ENCODE peak calls at places on chromosomes 12 and 14, in nine cellular contexts. One of them, this sample, is unnamed.

GRCh38 chr12:157644-158043 is 56.3 kb downstream of the SLC6A12 start:
- DNase-seq in CD8-positive, alpha-beta memory T cell: no peak
- DNase-seq in heart left ventricle: no peak
- DNase-seq in A549: no peak
- DNase-seq in endothelial cell of umbilical vein: no peak
- DNase-seq in cardiac muscle cell: no peak
- DNase-seq in brain microvascular endothelial cell: no peak
- DNase-seq in CD8-positive, alpha-beta T cell: no peak
- DNase-seq in Panc1: no peak
- DNase-seq in this sample: no peak

GRCh38 chr14:89351958-89352404 is 65.1 kb downstream of the FOXN3 start:
- DNase-seq in heart left ventricle: no peak
- DNase-seq in brain microvascular endothelial cell: no peak
- DNase-seq in A549: no peak
- DNase-seq in Panc1: no peak
- DNase-seq in cardiac muscle cell: no peak
- DNase-seq in CD8-positive, alpha-beta T cell: no peak
- DNase-seq in endothelial cell of umbilical vein: peak; percentile 41
- DNase-seq in CD8-positive, alpha-beta memory T cell: no peak
- DNase-seq in this sample: no peak

GRCh38 chr14:89866458-89866857 is 88.1 kb downstream of the EFCAB11 start:
- DNase-seq in Panc1: no peak
- DNase-seq in heart left ventricle: no peak
- DNase-seq in CD8-positive, alpha-beta T cell: no peak
- DNase-seq in cardiac muscle cell: no peak
- DNase-seq in A549: no peak
- DNase-seq in brain microvascular endothelial cell: no peak
- DNase-seq in endothelial cell of umbilical vein: no peak
- DNase-seq in CD8-positive, alpha-beta memory T cell: no peak
- DNase-seq in this sample: no peak

GRCh38 chr12:68317047-68317667 is 15.0 kb downstream of the MDM1 start:
- DNase-seq in CD8-positive, alpha-beta memory T cell: peak; percentile 47
- DNase-seq in heart left ventricle: no peak
- DNase-seq in endothelial cell of umbilical vein: peak; percentile 49
- DNase-seq in brain microvascular endothelial cell: no peak
- DNase-seq in cardiac muscle cell: peak; percentile 58
- DNase-seq in A549: peak; percentile 31
- DNase-seq in Panc1: no peak
- DNase-seq in CD8-positive, alpha-beta T cell: peak; percentile 55
- DNase-seq in this sample: no peak

GRCh38 chr14:34684578-34684977 is 29.8 kb downstream of the CFL2 start:
- DNase-seq in brain microvascular endothelial cell: no peak
- DNase-seq in CD8-positive, alpha-beta T cell: no peak
- DNase-seq in A549: no peak
- DNase-seq in endothelial cell of umbilical vein: no peak
- DNase-seq in Panc1: no peak
- DNase-seq in cardiac muscle cell: no peak
- DNase-seq in heart left ventricle: no peak
- DNase-seq in CD8-positive, alpha-beta memory T cell: no peak
- DNase-seq in this sample: no peak

GRCh38 chr14:62709773-62710172 is 335.5 kb downstream of the KCNH5 start:
- DNase-seq in endothelial cell of umbilical vein: no peak
- DNase-seq in heart left ventricle: no peak
- DNase-seq in cardiac muscle cell: no peak
- DNase-seq in brain microvascular endothelial cell: no peak
- DNase-seq in CD8-positive, alpha-beta T cell: no peak
- DNase-seq in Panc1: no peak
- DNase-seq in A549: no peak
- DNase-seq in CD8-positive, alpha-beta memory T cell: no peak
- DNase-seq in this sample: no peak

GRCh38 chr12:67633708-67634107 is 14.8 kb upstream of the DYRK2 start:
- DNase-seq in brain microvascular endothelial cell: no peak
- DNase-seq in endothelial cell of umbilical vein: no peak
- DNase-seq in Panc1: no peak
- DNase-seq in A549: no peak
- DNase-seq in heart left ventricle: peak; percentile 58
- DNase-seq in CD8-positive, alpha-beta T cell: no peak
- DNase-seq in cardiac muscle cell: no peak
- DNase-seq in CD8-positive, alpha-beta memory T cell: no peak
- DNase-seq in this sample: no peak

GRCh38 chr12:79680051-79680450 is 10.7 kb downstream of the PAWR start:
- DNase-seq in CD8-positive, alpha-beta memory T cell: no peak
- DNase-seq in CD8-positive, alpha-beta T cell: no peak
- DNase-seq in Panc1: no peak
- DNase-seq in brain microvascular endothelial cell: no peak
- DNase-seq in heart left ventricle: no peak
- DNase-seq in endothelial cell of umbilical vein: no peak
- DNase-seq in cardiac muscle cell: no peak
- DNase-seq in A549: no peak
- DNase-seq in this sample: no peak

GRCh38 chr14:97350894-97351713 is 553.9 kb downstream of the VRK1 start:
- DNase-seq in endothelial cell of umbilical vein: no peak
- DNase-seq in CD8-positive, alpha-beta T cell: no peak
- DNase-seq in CD8-positive, alpha-beta memory T cell: no peak
- DNase-seq in Panc1: no peak
- DNase-seq in A549: no peak
- DNase-seq in heart left ventricle: no peak
- DNase-seq in cardiac muscle cell: peak; percentile 10
- DNase-seq in brain microvascular endothelial cell: no peak
- DNase-seq in this sample: no peak

GRCh38 chr14:102764220-102764671 is 13.0 kb upstream of the TRAF3 start:
- DNase-seq in Panc1: no peak
- DNase-seq in brain microvascular endothelial cell: no peak
- DNase-seq in CD8-positive, alpha-beta memory T cell: no peak
- DNase-seq in A549: no peak
- DNase-seq in CD8-positive, alpha-beta T cell: no peak
- DNase-seq in cardiac muscle cell: no peak
- DNase-seq in endothelial cell of umbilical vein: no peak
- DNase-seq in heart left ventricle: no peak
- DNase-seq in this sample: no peak

GRCh38 chr14:76917158-76917596 is 91.0 kb downstream of the LRRC74A start:
- DNase-seq in A549: peak; percentile 89
- DNase-seq in CD8-positive, alpha-beta T cell: no peak
- DNase-seq in endothelial cell of umbilical vein: peak; percentile 75
- DNase-seq in cardiac muscle cell: peak; percentile 71
- DNase-seq in heart left ventricle: no peak
- DNase-seq in Panc1: no peak
- DNase-seq in brain microvascular endothelial cell: peak; percentile 82
- DNase-seq in CD8-positive, alpha-beta memory T cell: no peak
- DNase-seq in this sample: peak; percentile 66

GRCh38 chr12:132179431-132180362 is 35.4 kb downstream of the NOC4L start:
- DNase-seq in cardiac muscle cell: no peak
- DNase-seq in A549: no peak
- DNase-seq in CD8-positive, alpha-beta T cell: no peak
- DNase-seq in endothelial cell of umbilical vein: no peak
- DNase-seq in heart left ventricle: peak; percentile 50
- DNase-seq in brain microvascular endothelial cell: no peak
- DNase-seq in Panc1: no peak
- DNase-seq in CD8-positive, alpha-beta memory T cell: no peak
- DNase-seq in this sample: peak; percentile 36

GRCh38 chr12:120402217-120402616 is 33.3 kb upstream of the MSI1 start:
- DNase-seq in Panc1: no peak
- DNase-seq in A549: no peak
- DNase-seq in heart left ventricle: no peak
- DNase-seq in cardiac muscle cell: peak; percentile 87
- DNase-seq in CD8-positive, alpha-beta memory T cell: no peak
- DNase-seq in CD8-positive, alpha-beta T cell: no peak
- DNase-seq in endothelial cell of umbilical vein: no peak
- DNase-seq in brain microvascular endothelial cell: no peak
- DNase-seq in this sample: no peak

GRCh38 chr12:49369723-49370145 is 2.5 kb downstream of the SPATS2 start:
- DNase-seq in cardiac muscle cell: peak; percentile 55
- DNase-seq in CD8-positive, alpha-beta T cell: peak; percentile 11
- DNase-seq in endothelial cell of umbilical vein: peak; percentile 58
- DNase-seq in CD8-positive, alpha-beta memory T cell: no peak
- DNase-seq in brain microvascular endothelial cell: no peak
- DNase-seq in heart left ventricle: no peak
- DNase-seq in A549: peak; percentile 76
- DNase-seq in Panc1: no peak
- DNase-seq in this sample: peak; percentile 34
- H3K27ac ChIP-seq in cardiac muscle cell: peak overlapping the region; percentile 76
- H3K27ac ChIP-seq in CD8-positive, alpha-beta T cell: no peak overlapping the region
- H3K27ac ChIP-seq in endothelial cell of umbilical vein: peak overlapping the region; percentile 13
- H3K27ac ChIP-seq in CD8-positive, alpha-beta memory T cell: no peak overlapping the region
- H3K27ac ChIP-seq in brain microvascular endothelial cell: peak overlapping the region; percentile 33
- H3K27ac ChIP-seq in heart left ventricle: peak overlapping the region; percentile 33
- H3K27ac ChIP-seq in A549: peak overlapping the region; percentile 95
- H3K27ac ChIP-seq in Panc1: peak overlapping the region; percentile 87
- H3K27ac ChIP-seq in this sample: peak overlapping the region; percentile 83

GRCh38 chr14:21058903-21059302 is 1.3 kb downstream of the RNASE8 start:
- DNase-seq in Panc1: no peak
- DNase-seq in brain microvascular endothelial cell: no peak
- DNase-seq in CD8-positive, alpha-beta T cell: no peak
- DNase-seq in cardiac muscle cell: no peak
- DNase-seq in endothelial cell of umbilical vein: no peak
- DNase-seq in A549: no peak
- DNase-seq in heart left ventricle: no peak
- DNase-seq in CD8-positive, alpha-beta memory T cell: no peak
- DNase-seq in this sample: no peak

GRCh38 chr14:21057803-21058675 is at the start of gene RNASE8:
- DNase-seq in brain microvascular endothelial cell: no peak
- DNase-seq in endothelial cell of umbilical vein: no peak
- DNase-seq in Panc1: no peak
- DNase-seq in CD8-positive, alpha-beta memory T cell: no peak
- DNase-seq in CD8-positive, alpha-beta T cell: no peak
- DNase-seq in cardiac muscle cell: no peak
- DNase-seq in A549: no peak
- DNase-seq in heart left ventricle: no peak
- DNase-seq in this sample: no peak

GRCh38 chr14:21054768-21055145 is 2.9 kb upstream of the RNASE8 start:
- DNase-seq in endothelial cell of umbilical vein: no peak
- DNase-seq in Panc1: no peak
- DNase-seq in A549: no peak
- DNase-seq in CD8-positive, alpha-beta memory T cell: no peak
- DNase-seq in cardiac muscle cell: no peak
- DNase-seq in heart left ventricle: no peak
- DNase-seq in CD8-positive, alpha-beta T cell: no peak
- DNase-seq in brain microvascular endothelial cell: no peak
- DNase-seq in this sample: no peak

GRCh38 chr14:21055473-21056117 is 2.0 kb upstream of the RNASE8 start:
- DNase-seq in endothelial cell of umbilical vein: no peak
- DNase-seq in CD8-positive, alpha-beta T cell: no peak
- DNase-seq in CD8-positive, alpha-beta memory T cell: no peak
- DNase-seq in A549: no peak
- DNase-seq in cardiac muscle cell: no peak
- DNase-seq in brain microvascular endothelial cell: no peak
- DNase-seq in Panc1: no peak
- DNase-seq in heart left ventricle: no peak
- DNase-seq in this sample: no peak

DNA sequence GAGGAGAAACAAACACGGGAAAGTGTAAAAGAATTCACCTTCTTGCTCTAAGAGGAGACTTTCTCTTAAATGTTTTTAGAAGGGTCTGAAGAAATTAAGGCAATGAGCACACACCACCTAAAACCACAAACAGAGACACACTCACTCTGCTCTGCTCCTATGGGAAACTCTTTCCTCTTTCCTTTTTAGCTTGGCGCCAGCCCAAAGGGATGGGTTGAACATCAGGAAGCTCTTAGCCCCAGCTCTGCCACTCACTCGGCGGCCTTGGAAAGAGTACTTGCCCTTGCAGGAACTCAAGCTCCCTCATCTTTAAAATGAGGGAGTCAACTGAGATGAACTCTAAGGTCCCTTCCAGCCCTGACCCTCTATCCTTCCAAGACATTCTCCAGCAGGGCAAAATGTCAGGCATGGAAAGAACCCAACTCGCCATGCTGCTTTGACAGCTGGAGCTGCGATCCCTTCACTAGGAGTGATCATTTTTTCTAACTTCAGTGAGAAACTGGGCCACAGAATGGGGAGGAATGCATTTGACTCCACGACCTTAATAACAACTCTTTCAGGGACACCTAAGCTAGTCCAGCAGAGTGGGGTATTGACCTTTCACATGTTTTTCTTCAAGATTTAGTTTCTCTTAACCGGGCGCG is 980 bp upstream of the RNASE8 start:
- DNase-seq in CD8-positive, alpha-beta T cell: no peak
- DNase-seq in brain microvascular endothelial cell: no peak
- DNase-seq in heart left ventricle: no peak
- DNase-seq in endothelial cell of umbilical vein: no peak
- DNase-seq in A549: no peak
- DNase-seq in CD8-positive, alpha-beta memory T cell: no peak
- DNase-seq in cardiac muscle cell: no peak
- DNase-seq in Panc1: no peak
- DNase-seq in this sample: no peak
- H3K27ac ChIP-seq in CD8-positive, alpha-beta T cell: no peak overlapping the region
- H3K27ac ChIP-seq in brain microvascular endothelial cell: no peak overlapping the region
- H3K27ac ChIP-seq in heart left ventricle: no peak overlapping the region
- H3K27ac ChIP-seq in endothelial cell of umbilical vein: no peak overlapping the region
- H3K27ac ChIP-seq in A549: no peak overlapping the region
- H3K27ac ChIP-seq in CD8-positive, alpha-beta memory T cell: no peak overlapping the region
- H3K27ac ChIP-seq in cardiac muscle cell: no peak overlapping the region
- H3K27ac ChIP-seq in Panc1: no peak overlapping the region
- H3K27ac ChIP-seq in this sample: no peak overlapping the region

DNA sequence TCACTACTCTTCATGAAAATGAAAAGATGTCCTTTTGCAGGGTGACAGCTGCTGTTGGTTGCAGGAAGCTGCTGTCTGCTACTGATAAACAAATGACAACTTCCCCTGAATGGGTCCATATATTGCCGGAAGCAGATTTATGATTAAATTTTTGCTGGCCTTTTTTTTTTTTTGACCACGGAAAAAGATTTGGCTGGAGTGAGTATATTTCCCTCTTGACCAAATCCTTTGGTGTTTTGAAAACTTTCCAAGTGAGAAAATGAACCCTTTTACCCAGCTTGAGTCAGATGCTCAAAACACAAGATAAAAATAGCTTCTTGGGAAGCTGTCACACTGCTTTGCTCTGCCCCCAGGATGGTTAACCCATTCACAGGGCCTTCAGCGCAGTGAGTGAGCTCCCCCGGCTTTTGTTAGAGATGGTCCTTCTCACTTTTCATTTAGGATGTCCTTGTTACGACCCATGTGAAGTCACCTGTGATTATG is 224.2 kb downstream of the PELI2 start:
- DNase-seq in brain microvascular endothelial cell: peak; percentile 43
- DNase-seq in CD8-positive, alpha-beta T cell: no peak
- DNase-seq in endothelial cell of umbilical vein: peak; percentile 82
- DNase-seq in CD8-positive, alpha-beta memory T cell: no peak
- DNase-seq in cardiac muscle cell: no peak
- DNase-seq in Panc1: no peak
- DNase-seq in A549: no peak
- DNase-seq in heart left ventricle: no peak
- DNase-seq in this sample: no peak
- H3K27ac ChIP-seq in brain microvascular endothelial cell: peak overlapping the region; percentile 42
- H3K27ac ChIP-seq in CD8-positive, alpha-beta T cell: no peak overlapping the region
- H3K27ac ChIP-seq in endothelial cell of umbilical vein: peak overlapping the region; percentile 83
- H3K27ac ChIP-seq in CD8-positive, alpha-beta memory T cell: no peak overlapping the region
- H3K27ac ChIP-seq in cardiac muscle cell: no peak overlapping the region
- H3K27ac ChIP-seq in Panc1: no peak overlapping the region
- H3K27ac ChIP-seq in A549: no peak overlapping the region
- H3K27ac ChIP-seq in heart left ventricle: peak overlapping the region; percentile 4
- H3K27ac ChIP-seq in this sample: peak overlapping the region; percentile 11

DNA sequence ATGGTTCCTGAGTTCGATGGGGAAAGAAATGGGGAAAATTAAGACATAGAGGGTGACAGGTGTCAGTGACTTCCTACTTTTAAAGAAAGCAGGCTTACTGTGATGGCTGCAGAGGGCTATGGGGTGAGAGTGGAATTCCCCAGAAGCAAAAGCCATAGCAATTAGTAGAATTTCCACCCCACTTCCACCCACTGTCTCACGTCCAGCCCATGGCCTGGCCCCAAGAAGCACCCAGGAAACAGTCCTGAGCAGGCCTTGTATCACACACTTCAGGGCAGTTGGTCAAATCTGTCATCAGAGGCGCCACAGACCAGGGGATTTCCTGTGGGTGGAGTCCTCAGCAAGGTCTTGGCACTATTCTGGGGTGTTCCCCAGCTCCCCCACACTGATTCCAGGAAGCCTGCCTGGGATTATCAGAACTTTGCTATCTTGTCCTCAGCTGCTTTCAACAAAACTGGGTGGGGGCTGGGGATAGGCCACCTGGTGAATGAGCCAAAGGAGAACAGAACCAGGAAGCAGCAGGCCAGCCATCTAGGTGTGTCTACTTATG is 120.1 kb upstream of the CCND2 start:
- DNase-seq in heart left ventricle: no peak
- DNase-seq in cardiac muscle cell: no peak
- DNase-seq in Panc1: no peak
- DNase-seq in A549: no peak
- DNase-seq in brain microvascular endothelial cell: no peak
- DNase-seq in CD8-positive, alpha-beta memory T cell: peak; percentile 66
- DNase-seq in CD8-positive, alpha-beta T cell: no peak
- DNase-seq in endothelial cell of umbilical vein: no peak
- DNase-seq in this sample: no peak
- H3K27ac ChIP-seq in heart left ventricle: no peak overlapping the region
- H3K27ac ChIP-seq in cardiac muscle cell: no peak overlapping the region
- H3K27ac ChIP-seq in Panc1: no peak overlapping the region
- H3K27ac ChIP-seq in A549: no peak overlapping the region
- H3K27ac ChIP-seq in brain microvascular endothelial cell: no peak overlapping the region
- H3K27ac ChIP-seq in CD8-positive, alpha-beta memory T cell: peak overlapping the region; percentile 13
- H3K27ac ChIP-seq in CD8-positive, alpha-beta T cell: no peak overlapping the region
- H3K27ac ChIP-seq in endothelial cell of umbilical vein: no peak overlapping the region
- H3K27ac ChIP-seq in this sample: no peak overlapping the region